ENCODE peak calls at places on chromosomes 16 and 17, in eight cellular contexts. X, J, P, Z, N, T, L and Q are unnamed samples.

GRCh38 chr16:87416826-87417471 is 24.8 kb downstream of the MAP1LC3B start:
- DNase-seq in P (peak), J (no peak), T (no peak), L (no peak), N (peak), X (peak), Z (no peak), Q (no peak)

GRCh38 chr16:75070055-75070841 is 46.3 kb downstream of the LDHD start:
- DNase-seq in X (no peak), N (no peak), Z (no peak), P (no peak), T (no peak), L (no peak), J (no peak), Q (no peak)

GRCh38 chr17:68972119-68972704 is 17.0 kb upstream of the ABCA8 start:
- DNase-seq in T (no peak), X (peak), P (peak), J (no peak), L (peak), Z (no peak), N (no peak), Q (no peak)

GRCh38 chr16:27428035-27428785 is 26.2 kb downstream of the IL21R start:
- DNase-seq in N (no peak), Z (peak), T (no peak), L (no peak), P (no peak), X (no peak), J (peak), Q (peak)

GRCh38 chr17:46200200-46200599 is 7.0 kb upstream of the KANSL1 start:
- DNase-seq in T (no peak), N (no peak), L (no peak), X (no peak), J (no peak), Z (no peak), P (no peak), Q (no peak)

GRCh38 chr16:30358990-30359870 is 4.1 kb upstream of the CD2BP2 start:
- DNase-seq in J (no peak), T (no peak), N (no peak), P (no peak), L (no peak), X (no peak), Z (no peak), Q (no peak)

GRCh38 chr17:45374501-45374900 is 57.7 kb upstream of the MAP3K14 start:
- DNase-seq in J (no peak), Z (no peak), N (no peak), L (no peak), P (no peak), T (no peak), X (no peak), Q (no peak)

GRCh38 chr16:5018791-5019190 is 14.9 kb downstream of the NAGPA start:
- DNase-seq in P (no peak), X (no peak), Z (no peak), J (no peak), L (no peak), N (no peak), T (no peak), Q (no peak)

GRCh38 chr17:65855245-65855644 is 293.8 kb upstream of the AXIN2 start:
- DNase-seq in P (no peak), T (no peak), X (peak), L (no peak), N (no peak), Z (no peak), J (no peak), Q (no peak)

GRCh38 chr16:2016407-2016922 is 3.1 kb upstream of the NPW start:
- DNase-seq in T (no peak), P (no peak), N (no peak), X (no peak), Z (no peak), J (no peak), L (no peak), Q (no peak)

GRCh38 chr16:68231384-68232136 is 4.4 kb downstream of the ESRP2 start:
- DNase-seq in X (no peak), P (no peak), J (no peak), T (no peak), L (no peak), N (no peak), Z (no peak), Q (no peak)

GRCh38 chr17:71727723-71728122 is 393.1 kb upstream of the SOX9 start:
- DNase-seq in T (no peak), L (no peak), J (no peak), Z (no peak), N (no peak), X (no peak), P (no peak), Q (no peak)

GRCh38 chr16:57541754-57542435 is 548 bp upstream of the ADGRG5 start:
- DNase-seq in X (no peak), L (no peak), N (no peak), Z (no peak), J (no peak), P (no peak), T (peak), Q (no peak)

GRCh38 chr17:3893003-3893719 is at the start of gene CAMKK1:
- DNase-seq in Z (peak), T (peak), L (peak), N (peak), X (peak), J (peak), P (peak), Q (peak)

GRCh38 chr16:55502801-55503366 is 6.0 kb upstream of the LPCAT2 start:
- DNase-seq in T (peak), Z (peak), N (no peak), L (no peak), X (no peak), P (peak), J (no peak), Q (peak)

GRCh38 chr17:42247734-42248133 is 28.5 kb downstream of the STAT5B start:
- DNase-seq in X (no peak), J (no peak), T (no peak), P (no peak), N (no peak), Z (no peak), L (no peak), Q (no peak)

GRCh38 chr16:79437764-79438728 is 162.5 kb downstream of the MAF start:
- DNase-seq in P (no peak), N (no peak), J (no peak), L (no peak), X (no peak), Z (no peak), T (no peak), Q (peak)

GRCh38 chr16:86525696-86526095 is 15.4 kb downstream of the FOXF1 start:
- DNase-seq in L (no peak), P (no peak), Z (no peak), X (no peak), N (no peak), J (no peak), T (no peak), Q (no peak)

GRCh38 chr17:29293890-29294579 is at the start of gene NUFIP2:
- DNase-seq in Z (peak), L (peak), N (peak), T (peak), J (peak), X (peak), P (peak), Q (peak)

GRCh38 chr17:17561408-17562144 is 29.9 kb downstream of the PEMT start:
- DNase-seq in P (no peak), Z (peak), T (no peak), J (no peak), L (no peak), N (no peak), X (no peak), Q (no peak)

GRCh38 chr16:57889960-57890751 is 80.8 kb downstream of the CNGB1 start:
- DNase-seq in T (peak), X (no peak), J (no peak), P (no peak), Z (no peak), N (no peak), L (no peak), Q (no peak)

GRCh38 chr16:10782628-10783027 is 36.0 kb downstream of the TVP23A start:
- DNase-seq in X (no peak), T (no peak), Z (no peak), P (no peak), L (no peak), N (no peak), J (no peak), Q (no peak)

GRCh38 chr17:14693382-14693781 is 392.5 kb downstream of the HS3ST3B1 start:
- DNase-seq in T (no peak), J (no peak), P (no peak), X (no peak), L (no peak), N (no peak), Z (no peak), Q (no peak)

GRCh38 chr17:9205520-9206159 is 184.3 kb downstream of the NTN1 start:
- DNase-seq in J (no peak), N (no peak), L (no peak), Z (no peak), X (no peak), P (no peak), T (no peak), Q (no peak)

GRCh38 chr16:74563828-74564263 is 43.1 kb downstream of the GLG1 start:
- DNase-seq in X (no peak), J (no peak), T (no peak), N (no peak), P (no peak), Z (no peak), L (no peak), Q (no peak)

GRCh38 chr17:83053779-83054451 is 25.5 kb upstream of the METRNL start:
- DNase-seq in X (no peak), T (peak), L (no peak), J (no peak), N (peak), P (no peak), Z (peak), Q (peak)

GRCh38 chr16:53031323-53031942 is 21.3 kb downstream of the CHD9NB start:
- DNase-seq in T (no peak), P (no peak), J (no peak), N (no peak), L (no peak), X (no peak), Z (no peak), Q (no peak)

GRCh38 chr17:36944488-36945040 is 4.2 kb upstream of the AATF start:
- DNase-seq in T (no peak), J (no peak), P (no peak), L (no peak), N (no peak), X (no peak), Z (no peak), Q (no peak)

GRCh38 chr17:62656446-62656845 is 29.0 kb downstream of the MRC2 start:
- DNase-seq in N (no peak), J (no peak), P (no peak), L (no peak), Z (no peak), X (no peak), T (no peak), Q (no peak)

GRCh38 chr17:42118126-42118510 is 3.0 kb downstream of the KAT2A start:
- DNase-seq in J (no peak), X (no peak), T (no peak), L (no peak), Z (no peak), P (no peak), N (no peak), Q (no peak)

GRCh38 chr17:56819431-56820145 is 14.1 kb downstream of the C17orf67 start:
- DNase-seq in X (peak), P (peak), N (peak), Z (peak), L (peak), J (peak), T (no peak), Q (no peak)